ENCODE peak calls at places on chromosomes 12 and 14, in four cellular contexts. W, F, O and M are unnamed samples. For H3K36me3, the result is how much of the 10 kb centered on the place peaks cover.

GRCh38 chr12:104226672-104227071 is 11.1 kb downstream of the TXNRD1 start:
- DNase-seq in F (peak), W (peak), O (no peak), M (no peak)

GRCh38 chr14:105880616-105881015 is 354.2 kb downstream of the TMEM121 start:
- DNase-seq in W (no peak), F (no peak), O (peak), M (peak)

GRCh38 chr14:77043177-77043983 is 14.9 kb upstream of the IRF2BPL start:
- DNase-seq in O (no peak), F (peak), W (peak), M (no peak)

GRCh38 chr14:78227466-78228077 is 57.4 kb downstream of the NRXN3 start:
- DNase-seq in W (peak), O (no peak), F (no peak), M (no peak)

GRCh38 chr14:104878582-104878981 is 13.5 kb downstream of the CEP170B start:
- DNase-seq in F (no peak), W (no peak), O (no peak), M (no peak)

GRCh38 chr14:51743588-51744000 is 91.9 kb downstream of the FRMD6 start:
- DNase-seq in O (no peak), W (no peak), F (no peak), M (no peak)

GRCh38 chr14:79608426-79608825 is 602.9 kb downstream of the DIO2 start:
- DNase-seq in F (no peak), W (no peak), O (no peak), M (no peak)

GRCh38 chr12:104521731-104522130 is 65.0 kb downstream of the CHST11 start:
- DNase-seq in O (no peak), W (peak), F (no peak), M (no peak)

GRCh38 chr14:70514168-70515069 is 20.4 kb downstream of the ADAM20 start:
- DNase-seq in F (no peak), O (no peak), W (no peak), M (no peak)

GRCh38 chr12:58961906-58962305 is 41.6 kb upstream of the LRIG3 start:
- DNase-seq in F (no peak), W (no peak), O (no peak), M (no peak)

GRCh38 chr12:57521475-57522018 is 1.1 kb upstream of the MBD6 start:
- DNase-seq in F (no peak), O (peak), W (peak), M (peak)

GRCh38 chr14:69288001-69288771 is 28.2 kb downstream of the GALNT16 start:
- DNase-seq in O (peak), F (no peak), W (peak), M (peak)

GRCh38 chr14:90087433-90087832 is 25.6 kb downstream of the KCNK13 start:
- DNase-seq in F (peak), W (peak), O (no peak), M (peak)

GRCh38 chr12:110079477-110080400 is 31.4 kb upstream of the C12orf76 start:
- DNase-seq in W (no peak), O (peak), F (no peak), M (peak)

GRCh38 chr12:19922687-19923086 is 445.6 kb upstream of the PDE3A start:
- DNase-seq in O (no peak), W (no peak), F (no peak), M (no peak)

GRCh38 chr12:90298289-90298948 is 589.8 kb upstream of the ATP2B1 start:
- DNase-seq in O (no peak), W (no peak), F (no peak), M (no peak)

GRCh38 chr14:50232276-50232642 is 881 bp upstream of the SOS2 start:
- DNase-seq in W (no peak), F (no peak), O (no peak), M (no peak)

GRCh38 chr12:58356794-58357193 is 415.4 kb downstream of the ATP23 start:
- DNase-seq in W (no peak), F (no peak), O (no peak), M (no peak)

GRCh38 chr12:117025481-117026151 is 73.6 kb downstream of the TESC start:
- DNase-seq in F (peak), O (peak), W (peak), M (peak)

GRCh38 chr12:108784270-108784669 is 53.0 kb upstream of the CORO1C start:
- DNase-seq in F (no peak), O (no peak), W (no peak), M (no peak)

GRCh38 chr14:32087173-32087861 is 10.2 kb downstream of the ARHGAP5 start:
- DNase-seq in O (no peak), F (peak), W (peak), M (no peak)

DNA sequence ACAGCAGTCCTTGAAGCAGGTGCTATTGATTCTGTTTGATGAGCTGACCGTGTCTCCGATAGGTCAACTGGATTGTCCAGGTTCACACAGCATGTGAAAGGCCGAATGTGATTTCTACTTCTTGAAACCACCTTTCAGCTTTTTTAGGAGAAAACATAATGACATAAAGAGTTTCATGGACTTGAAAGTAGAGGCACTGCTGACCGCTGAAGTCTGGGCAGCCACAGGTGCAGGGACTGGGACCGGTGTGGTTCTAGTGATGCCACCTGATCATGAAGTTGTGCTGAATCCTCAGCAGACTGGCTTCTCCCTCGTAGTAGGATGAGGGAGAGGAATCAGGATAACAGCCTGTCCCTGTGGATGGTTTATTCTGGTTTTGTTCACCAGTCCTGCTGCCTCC is 108.1 kb downstream of the ETV6 start:
- DNase-seq in O (no peak), W (no peak), F (no peak), M (no peak)
- H3K36me3 ChIP-seq in O (under half), W (under half), F (under half), M (under half)

GRCh38 chr14:21252149-21252548 is 17.1 kb downstream of the HNRNPC start:
- DNase-seq in W (no peak), F (no peak), O (no peak), M (no peak)
- H3K36me3 ChIP-seq in W (half or more), F (half or more), O (under half), M (under half)

GRCh38 chr12:56255671-56256070 is 2.5 kb downstream of the ANKRD52 start:
- DNase-seq in O (no peak), W (no peak), F (no peak), M (no peak)
- H3K36me3 ChIP-seq in O (under half), W (half or more), F (half or more), M (under half)

GRCh38 chr12:67710582-67710981 is 62.0 kb downstream of the DYRK2 start:
- DNase-seq in W (peak), O (peak), F (no peak), M (no peak)
- H3K36me3 ChIP-seq in W (under half), O (under half), F (under half), M (under half)

DNA sequence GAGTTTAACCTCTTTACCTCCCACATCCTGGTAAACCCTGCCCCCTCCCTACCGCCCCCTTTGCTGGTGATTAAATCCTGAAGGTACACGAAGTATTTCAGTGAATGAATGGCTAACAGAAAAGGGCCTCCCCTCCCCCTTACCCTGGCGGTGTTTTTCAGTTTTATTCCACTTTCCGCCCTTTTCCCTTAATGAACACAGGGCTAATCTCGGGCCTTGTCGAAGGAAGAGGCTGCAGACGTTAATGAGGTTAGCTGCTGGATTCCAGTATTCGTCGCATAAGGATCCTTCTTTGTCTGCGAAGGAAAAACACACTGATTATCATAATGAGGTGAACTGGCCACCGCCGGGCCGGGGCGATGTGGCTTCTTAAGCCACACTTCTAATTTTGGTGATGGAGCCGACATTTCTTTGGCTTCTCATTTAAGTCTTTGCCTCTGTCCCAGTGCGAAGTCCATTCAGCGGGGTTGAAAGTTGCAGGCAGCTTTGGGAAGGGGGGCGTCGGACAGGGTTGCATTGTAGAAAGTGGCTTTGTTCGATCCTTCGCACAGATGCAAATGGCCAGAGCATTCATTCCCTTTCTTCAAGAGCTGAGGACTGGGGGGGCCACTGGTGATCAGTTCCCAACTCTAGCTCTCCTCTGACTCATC is 6.5 kb downstream of the MEG3 start:
- DNase-seq in F (no peak), W (no peak), O (no peak), M (no peak)
- H3K36me3 ChIP-seq in F (half or more), W (under half), O (under half), M (under half)

DNA sequence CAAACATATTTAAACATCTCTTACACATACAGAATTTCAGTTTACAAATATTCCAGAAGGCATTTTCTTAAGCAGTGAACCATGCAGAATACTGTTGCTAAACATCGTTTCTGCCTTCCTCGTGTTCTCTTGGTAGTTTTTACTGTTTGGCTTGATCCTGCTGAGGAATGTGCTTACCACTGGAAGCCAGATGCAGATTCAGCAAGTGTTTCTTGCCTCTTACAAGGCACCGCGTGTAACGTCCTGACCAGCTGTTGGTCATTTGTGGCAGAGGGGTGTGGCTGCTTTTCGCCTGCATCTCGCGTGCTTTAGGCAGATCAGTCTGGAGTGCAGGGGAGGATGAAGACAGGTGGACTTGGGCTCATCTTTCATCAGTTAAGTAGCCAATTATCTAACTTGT is 12.4 kb downstream of the EIF2B1 start:
- DNase-seq in O (no peak), W (peak), F (no peak), M (no peak)
- H3K36me3 ChIP-seq in O (half or more), W (half or more), F (half or more), M (under half)

DNA sequence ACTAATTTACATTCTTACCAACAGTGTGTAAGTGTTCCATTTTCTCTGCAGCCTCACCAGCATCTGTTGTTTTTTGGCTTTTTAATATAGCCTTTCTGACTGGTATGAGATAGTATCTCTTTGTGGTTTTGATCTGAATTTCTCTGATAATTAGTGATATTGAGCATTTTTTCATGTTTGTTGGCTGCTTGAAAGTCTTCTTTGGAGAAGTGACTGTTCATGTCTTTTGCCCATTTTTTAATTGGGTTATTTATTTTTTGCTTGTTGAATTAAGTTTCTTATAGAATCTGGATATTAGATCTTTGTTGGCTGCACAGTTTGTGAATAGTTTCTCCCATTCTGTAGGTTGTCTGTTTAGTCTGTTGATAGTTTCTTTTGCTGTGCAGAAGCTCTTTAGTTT is 48.0 kb upstream of the OR6J1 start:
- DNase-seq in O (no peak), F (no peak), W (no peak), M (no peak)
- H3K36me3 ChIP-seq in O (under half), F (under half), W (under half), M (under half)

DNA sequence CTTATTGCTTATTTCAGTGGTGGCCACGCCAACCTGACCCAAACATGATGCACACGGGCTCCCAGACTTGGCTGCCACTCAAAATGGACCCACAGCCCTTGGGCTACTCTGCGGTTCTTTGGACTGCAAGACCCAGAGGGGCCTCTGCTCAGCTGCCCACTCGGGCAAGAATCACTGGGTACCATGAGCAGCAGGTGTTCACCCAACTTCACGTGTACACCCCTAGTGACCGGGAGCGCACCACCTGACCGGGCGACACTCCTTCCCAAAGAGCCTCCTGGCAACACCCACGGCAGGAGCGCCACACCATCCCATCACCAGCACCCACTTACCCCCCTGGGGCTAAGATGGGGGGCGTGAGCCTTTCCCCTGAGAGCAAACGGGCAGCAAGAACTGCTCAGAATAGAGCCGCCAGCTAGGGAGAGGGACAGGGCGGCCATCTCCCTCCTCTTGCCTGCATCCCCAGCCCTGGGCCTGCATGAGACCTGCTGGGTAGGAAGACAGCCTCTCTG is 32.0 kb downstream of the CCNK start:
- DNase-seq in O (no peak), F (no peak), W (no peak), M (no peak)
- H3K36me3 ChIP-seq in O (under half), F (under half), W (under half), M (under half)

GRCh38 chr14:91274796-91275195 is 30.3 kb upstream of the GPR68 start:
- DNase-seq in F (no peak), W (no peak), O (no peak), M (no peak)
- H3K36me3 ChIP-seq in F (under half), W (under half), O (under half), M (under half)

GRCh38 chr12:45423931-45424330 is 208.0 kb downstream of the ANO6 start:
- DNase-seq in F (no peak), O (no peak), W (no peak), M (no peak)

GRCh38 chr12:45426294-45426693 is 210.4 kb downstream of the ANO6 start:
- DNase-seq in W (no peak), O (no peak), F (no peak), M (no peak)

GRCh38 chr12:45425426-45425825 is 209.5 kb downstream of the ANO6 start:
- DNase-seq in F (peak), O (no peak), W (peak), M (no peak)

GRCh38 chr12:45419317-45419716 is 203.4 kb downstream of the ANO6 start:
- DNase-seq in O (no peak), W (no peak), F (no peak), M (no peak)

GRCh38 chr12:45421736-45422135 is 205.8 kb downstream of the ANO6 start:
- DNase-seq in F (no peak), O (no peak), W (no peak), M (no peak)
- H3K36me3 ChIP-seq in F (under half), O (under half), W (under half), M (under half)